ENCODE peak calls at places on chromosomes 5 and 9, in six cellular contexts. E is AG04449, Y is NCI-H2081, V is pancreas, R is HEK293T, Z is GM04503. P is an unnamed sample.

GRCh38 chr5:142792012-142792864 is 22.1 kb downstream of the ARHGAP26 start:
- DNase-seq in V (no peak), R (no peak), E (no peak), Y (no peak), Z (no peak), P (no peak)

GRCh38 chr5:131265318-131265803 is 1.5 kb downstream of the CDC42SE2 start:
- DNase-seq in R (peak), V (no peak), Z (no peak), Y (peak), E (no peak), P (no peak)

GRCh38 chr9:135536166-135536565 is 9.8 kb upstream of the OBP2A start:
- DNase-seq in R (no peak), V (no peak), Z (peak), E (peak), Y (no peak), P (no peak)

GRCh38 chr9:127863179-127863578 is 8.7 kb upstream of the ENG start:
- DNase-seq in E (no peak), R (no peak), Y (no peak), V (no peak), Z (no peak), P (no peak)

GRCh38 chr5:17314907-17315471 is 97.6 kb downstream of the BASP1 start:
- DNase-seq in Z (no peak), E (no peak), R (no peak), Y (peak), V (no peak), P (no peak)

GRCh38 chr5:133967715-133968056 is 739 bp downstream of the C5orf15 start:
- DNase-seq in Z (no peak), R (no peak), V (no peak), E (no peak), Y (no peak), P (peak)

GRCh38 chr5:179345429-179346321 is at the start of gene ADAMTS2:
- DNase-seq in R (peak), Y (no peak), V (no peak), E (no peak), Z (no peak), P (peak)

GRCh38 chr9:33129886-33130284 is 37.3 kb downstream of the B4GALT1 start:
- DNase-seq in V (no peak), Z (no peak), Y (no peak), R (no peak), E (no peak), P (no peak)

GRCh38 chr9:129606161-129607025 is 14.5 kb downstream of the C9orf50 start:
- DNase-seq in Y (no peak), R (no peak), V (no peak), Z (no peak), E (no peak), P (peak)

GRCh38 chr5:40030661-40031060 is 605.9 kb upstream of the DAB2 start:
- DNase-seq in V (no peak), E (no peak), R (no peak), Z (no peak), Y (no peak), P (no peak)

GRCh38 chr9:93108301-93109041 is 12.5 kb downstream of the CARD19 start:
- DNase-seq in R (no peak), Z (no peak), Y (no peak), V (peak), E (no peak), P (no peak)

GRCh38 chr9:34049630-34050384 is 1.1 kb upstream of the UBAP2 start:
- DNase-seq in Y (no peak), R (no peak), V (no peak), Z (no peak), E (no peak), P (peak)

GRCh38 chr5:142421625-142422397 is 97.0 kb upstream of the SPRY4 start:
- DNase-seq in V (no peak), Y (no peak), R (no peak), E (no peak), Z (no peak), P (no peak)

GRCh38 chr5:75335952-75336624 is 932 bp upstream of the HMGCR start:
- DNase-seq in V (no peak), Z (peak), Y (peak), E (peak), R (peak), P (peak)

GRCh38 chr9:133122167-133122550 is 1.1 kb upstream of the RALGDS start:
- DNase-seq in R (no peak), Y (no peak), V (no peak), E (no peak), Z (no peak), P (no peak)

GRCh38 chr9:87375397-87376073 is 122.1 kb upstream of the DAPK1 start:
- DNase-seq in E (no peak), R (no peak), Y (no peak), V (no peak), Z (peak), P (no peak)

GRCh38 chr9:32424616-32425015 is 40.2 kb downstream of the ACO1 start:
- DNase-seq in V (no peak), E (no peak), R (no peak), Z (no peak), Y (no peak), P (no peak)

GRCh38 chr5:173839117-173839713 is 48.9 kb upstream of the CPEB4 start:
- DNase-seq in Y (no peak), R (no peak), Z (no peak), V (no peak), E (no peak), P (no peak)

GRCh38 chr5:149636861-149637246 is 55.6 kb downstream of the ARHGEF37 start:
- DNase-seq in V (peak), E (no peak), Z (no peak), Y (peak), R (peak), P (peak)

GRCh38 chr5:176938472-176938871 is 39.3 kb upstream of the HK3 start:
- DNase-seq in E (no peak), Z (no peak), Y (no peak), R (no peak), V (no peak), P (no peak)

GRCh38 chr5:60463179-60463868 is 236.6 kb downstream of the DEPDC1B start:
- DNase-seq in R (no peak), Y (no peak), E (no peak), Z (no peak), V (no peak), P (no peak)

GRCh38 chr9:131645078-131645776 is 94.6 kb downstream of the RAPGEF1 start:
- DNase-seq in Y (no peak), V (no peak), E (no peak), R (no peak), Z (no peak), P (no peak)

GRCh38 chr9:27361401-27361953 is 64.5 kb upstream of the EQTN start:
- DNase-seq in E (no peak), Z (no peak), V (no peak), R (no peak), Y (no peak), P (no peak)

GRCh38 chr5:112492291-112492690 is 73.2 kb upstream of the EPB41L4A start:
- DNase-seq in V (no peak), Y (peak), Z (no peak), R (peak), E (peak), P (peak)

GRCh38 chr9:135718616-135719015 is 16.6 kb downstream of the KCNT1 start:
- DNase-seq in V (no peak), Z (no peak), R (no peak), Y (no peak), E (no peak), P (no peak)

GRCh38 chr9:130537346-130538050 is 41.9 kb upstream of the FUBP3 start:
- DNase-seq in Z (no peak), R (no peak), E (no peak), Y (no peak), V (no peak), P (peak)

GRCh38 chr5:78795757-78796156 is 147.2 kb upstream of the LHFPL2 start:
- DNase-seq in E (no peak), Z (no peak), Y (no peak), V (no peak), R (no peak), P (no peak)

GRCh38 chr9:19934301-19934868 is 145.5 kb upstream of the SLC24A2 start:
- DNase-seq in R (no peak), E (no peak), V (peak), Z (no peak), Y (no peak), P (peak)

GRCh38 chr5:147455321-147455720 is 54.5 kb downstream of the DPYSL3 start:
- DNase-seq in Y (peak), V (no peak), E (no peak), R (no peak), Z (peak), P (peak)